ENCODE peak calls at places on chromosomes 6 and 20, in five cellular contexts. E, S, B, V and M are unnamed samples.

GRCh38 chr6:42963179-42963854 is 2.8 kb downstream of the GNMT start:
- DNase-seq in E (peak), S (no peak), B (no peak), V (no peak), M (no peak)

GRCh38 chr6:40308533-40309306 is 278.4 kb downstream of the LRFN2 start:
- DNase-seq in E (no peak), S (no peak), B (peak), V (peak), M (peak)

GRCh38 chr20:16528078-16528477 is 45.2 kb downstream of the KIF16B start:
- DNase-seq in E (no peak), S (no peak), B (no peak), V (peak), M (no peak)

GRCh38 chr6:134698228-134698627 is 251.7 kb downstream of the ALDH8A1 start:
- DNase-seq in E (no peak), S (no peak), B (no peak), V (peak), M (no peak)

GRCh38 chr20:57902478-57902877 is 192.7 kb upstream of the PMEPA1 start:
- DNase-seq in E (no peak), S (no peak), B (no peak), V (peak), M (no peak)

GRCh38 chr6:146785001-146785585 is 186.3 kb downstream of the ADGB start:
- DNase-seq in E (no peak), S (no peak), B (no peak), V (peak), M (no peak)

GRCh38 chr6:137910424-137910834 is 43.4 kb downstream of the TNFAIP3 start:
- DNase-seq in E (no peak), S (no peak), B (peak), V (peak), M (no peak)

GRCh38 chr6:129634411-129635230 is 75.4 kb downstream of the ARHGAP18 start:
- DNase-seq in E (no peak), S (no peak), B (no peak), V (no peak), M (no peak)

GRCh38 chr6:149806127-149806526 is 56.6 kb downstream of the PCMT1 start:
- DNase-seq in E (no peak), S (no peak), B (no peak), V (no peak), M (no peak)

GRCh38 chr20:5212897-5213296 is 86.1 kb downstream of the CDS2 start:
- DNase-seq in E (no peak), S (no peak), B (no peak), V (no peak), M (no peak)

GRCh38 chr20:46299078-46299477 is 9.2 kb downstream of the CDH22 start:
- DNase-seq in E (no peak), S (no peak), B (no peak), V (no peak), M (no peak)

GRCh38 chr6:71929047-71929446 is 42.7 kb downstream of the RIMS1 start:
- DNase-seq in E (no peak), S (no peak), B (no peak), V (no peak), M (no peak)

GRCh38 chr6:141988954-141989705 is 143.6 kb upstream of the GJE1 start:
- DNase-seq in E (no peak), S (no peak), B (no peak), V (peak), M (no peak)

GRCh38 chr20:35000922-35001595 is 45.4 kb downstream of the MYH7B start:
- DNase-seq in E (peak), S (no peak), B (peak), V (no peak), M (no peak)

GRCh38 chr20:38198238-38198861 is 33.3 kb upstream of the TGM2 start:
- DNase-seq in E (no peak), S (no peak), B (no peak), V (peak), M (no peak)

GRCh38 chr6:81708306-81708705 is 44.2 kb downstream of the TENT5A start:
- DNase-seq in E (no peak), S (no peak), B (no peak), V (no peak), M (no peak)

GRCh38 chr6:20712011-20712410 is 177.8 kb downstream of the CDKAL1 start:
- DNase-seq in E (no peak), S (no peak), B (no peak), V (no peak), M (no peak)

GRCh38 chr6:108097882-108098281 is 23.3 kb upstream of the OSTM1 start:
- DNase-seq in E (no peak), S (no peak), B (no peak), V (peak), M (no peak)

GRCh38 chr6:44338228-44339122 is 4.0 kb upstream of the SPATS1 start:
- DNase-seq in E (no peak), S (no peak), B (peak), V (peak), M (no peak)

GRCh38 chr6:21816231-21816630 is 222.7 kb downstream of the SOX4 start:
- DNase-seq in E (no peak), S (no peak), B (no peak), V (no peak), M (no peak)

GRCh38 chr20:46222521-46223007 is 85.7 kb downstream of the CDH22 start:
- DNase-seq in E (no peak), S (no peak), B (peak), V (no peak), M (no peak)

GRCh38 chr6:168988801-168989200 is 264.8 kb downstream of the THBS2 start:
- DNase-seq in E (no peak), S (no peak), B (no peak), V (peak), M (no peak)

GRCh38 chr6:14059791-14060436 is 57.7 kb upstream of the CD83 start:
- DNase-seq in E (peak), S (no peak), B (peak), V (no peak), M (no peak)

GRCh38 chr6:14661696-14662095 is 544.1 kb downstream of the CD83 start:
- DNase-seq in E (no peak), S (no peak), B (no peak), V (no peak), M (no peak)

GRCh38 chr6:169265486-169266131 is 12.0 kb upstream of the THBS2 start:
- DNase-seq in E (no peak), S (no peak), B (no peak), V (no peak), M (no peak)

GRCh38 chr20:833121-833449 is 430 bp upstream of the FAM110A start:
- DNase-seq in E (no peak), S (no peak), B (no peak), V (no peak), M (no peak)

GRCh38 chr20:10508060-10508459 is 73.0 kb downstream of the SLX4IP start:
- DNase-seq in E (no peak), S (no peak), B (no peak), V (peak), M (no peak)

GRCh38 chr6:41494212-41495115 is 51.7 kb upstream of the FOXP4 start:
- DNase-seq in E (no peak), S (no peak), B (no peak), V (no peak), M (no peak)

DNA sequence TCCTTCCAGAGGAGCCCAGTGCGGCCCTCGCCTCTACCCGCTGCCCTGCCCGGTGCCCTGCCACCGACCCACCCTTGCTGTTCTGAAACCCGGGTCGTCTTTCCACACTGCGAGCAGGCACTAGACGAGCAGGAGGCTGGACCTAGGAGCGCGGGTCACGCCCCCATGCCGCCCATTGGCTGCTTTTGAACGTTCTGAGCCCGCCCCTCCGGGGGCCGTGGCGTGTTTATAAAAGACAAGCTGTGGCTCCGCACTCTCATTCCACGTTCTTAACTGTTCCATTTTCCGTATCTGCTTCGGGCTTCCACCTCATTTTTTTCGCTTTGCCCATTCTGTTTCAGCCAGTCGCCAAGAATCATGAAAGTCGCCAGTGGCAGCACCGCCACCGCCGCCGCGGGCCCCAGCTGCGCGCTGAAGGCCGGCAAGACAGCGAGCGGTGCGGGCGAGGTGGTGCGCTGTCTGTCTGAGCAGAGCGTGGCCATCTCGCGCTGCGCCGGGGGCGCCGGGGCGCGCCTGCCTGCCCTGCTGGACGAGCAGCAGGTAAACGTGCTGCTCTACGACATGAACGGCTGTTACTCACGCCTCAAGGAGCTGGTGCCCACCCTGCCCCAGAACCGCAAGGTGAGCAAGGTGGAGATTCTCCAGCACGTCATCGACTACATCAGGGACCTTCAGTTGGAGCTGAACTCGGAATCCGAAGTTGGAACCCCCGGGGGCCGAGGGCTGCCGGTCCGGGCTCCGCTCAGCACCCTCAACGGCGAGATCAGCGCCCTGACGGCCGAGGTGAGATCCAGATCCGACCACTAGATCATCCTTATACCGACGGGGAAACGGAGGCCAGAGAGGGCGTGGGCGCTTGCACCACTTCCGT is at the start of gene ID1:
- DNase-seq in E (peak), S (peak), B (peak), V (peak), M (peak)
- TF ChIP-seq CTCF in E (no peak), S (no peak), B (no peak), V (no peak), M (no peak)

DNA sequence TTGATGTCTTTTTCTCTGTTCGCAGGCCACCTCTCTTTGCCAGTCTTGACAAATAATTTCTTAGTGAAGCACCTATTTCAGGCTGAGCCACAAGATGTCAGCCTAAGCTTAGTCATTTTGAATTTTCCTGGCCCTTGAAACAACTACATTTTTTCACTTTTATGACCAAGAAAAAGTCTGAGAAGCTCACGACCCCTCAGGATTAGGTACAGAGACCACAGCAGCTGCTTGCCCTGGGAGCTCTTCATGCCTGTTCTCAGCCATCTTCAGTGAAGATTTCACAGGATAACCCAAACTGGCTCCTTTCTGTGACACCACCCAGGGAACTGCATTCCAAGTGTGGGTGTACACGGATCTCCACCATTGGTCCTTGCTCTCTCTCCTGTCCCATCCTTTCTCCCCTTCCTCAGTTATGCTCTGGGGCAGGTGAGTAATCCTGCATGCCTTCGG is 38.4 kb upstream of the SPTLC3 start:
- DNase-seq in E (no peak), S (no peak), B (no peak), V (peak), M (no peak)
- TF ChIP-seq CTCF in E (peak), S (peak), B (peak), V (peak), M (peak)

DNA sequence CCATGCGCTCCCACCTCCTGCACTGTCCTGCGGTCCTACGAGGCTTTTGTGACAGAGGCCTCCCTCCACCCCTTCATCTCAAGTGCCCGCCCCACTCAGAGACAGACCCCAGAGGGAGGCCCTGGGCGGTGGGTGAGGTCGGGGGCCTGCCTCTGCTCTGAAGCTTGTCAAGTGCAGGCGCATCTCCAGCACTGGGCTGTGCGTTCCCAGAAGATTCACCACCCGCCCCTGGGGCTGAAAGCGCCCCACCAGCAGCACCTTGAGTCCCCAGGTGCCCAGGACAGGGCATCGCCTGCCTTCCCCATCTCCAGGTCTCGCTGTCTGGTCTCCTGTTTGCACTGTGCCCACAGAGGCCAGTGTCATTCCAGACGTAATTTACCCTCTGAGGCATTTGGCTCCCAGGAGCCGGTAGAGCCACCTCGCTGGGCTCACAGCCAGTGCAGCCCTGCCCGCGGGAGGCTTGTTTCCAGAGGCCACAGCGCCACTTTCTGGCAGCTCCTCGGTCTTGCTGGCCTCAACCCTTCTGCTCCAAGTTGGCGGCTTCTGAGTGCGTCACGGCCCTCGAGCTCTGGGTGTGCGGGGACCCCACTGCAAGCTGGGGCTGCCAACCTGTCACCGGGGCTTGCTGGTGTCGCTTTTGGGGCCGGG is 191.1 kb downstream of the TAF4 start:
- DNase-seq in E (no peak), S (no peak), B (peak), V (peak), M (no peak)
- TF ChIP-seq CTCF in E (no peak), S (peak), B (peak), V (peak), M (no peak)

GRCh38 chr6:56714273-56714672 is 71.6 kb upstream of the DST start:
- DNase-seq in E (no peak), S (no peak), B (no peak), V (no peak), M (no peak)

GRCh38 chr6:56709650-56710049 is 67.0 kb upstream of the DST start:
- DNase-seq in E (no peak), S (no peak), B (no peak), V (no peak), M (no peak)

GRCh38 chr6:56713285-56713684 is 70.6 kb upstream of the DST start:
- DNase-seq in E (no peak), S (no peak), B (no peak), V (peak), M (peak)

GRCh38 chr6:56708810-56709597 is 66.3 kb upstream of the DST start:
- DNase-seq in E (no peak), S (no peak), B (no peak), V (peak), M (no peak)

GRCh38 chr6:56710967-56711366 is 68.3 kb upstream of the DST start:
- DNase-seq in E (no peak), S (no peak), B (no peak), V (no peak), M (no peak)
- TF ChIP-seq CTCF in E (no peak), S (no peak), B (peak), V (no peak), M (no peak)

DNA sequence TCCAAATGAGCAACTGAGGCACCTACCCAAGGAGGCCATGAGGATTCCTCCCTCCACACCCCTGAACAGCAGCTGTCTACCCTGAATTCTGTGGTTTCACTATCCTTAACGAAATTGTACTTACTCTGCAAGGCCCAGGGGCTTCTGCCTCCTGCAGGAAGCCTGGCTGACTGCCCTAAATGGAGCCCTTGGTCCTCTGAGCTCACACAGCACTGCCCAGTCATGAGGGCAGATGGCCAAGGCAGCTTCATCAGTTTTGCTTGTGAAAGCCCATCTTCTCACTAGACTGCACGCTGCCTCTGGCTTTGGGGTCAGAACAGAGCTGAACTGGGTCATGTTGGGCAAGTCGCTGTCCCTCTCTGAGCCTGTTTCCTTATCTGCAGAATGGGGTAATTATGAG is 26.4 kb upstream of the SIRPA start:
- DNase-seq in E (no peak), S (no peak), B (no peak), V (peak), M (no peak)
- TF ChIP-seq CTCF in E (no peak), S (no peak), B (no peak), V (no peak), M (no peak)

DNA sequence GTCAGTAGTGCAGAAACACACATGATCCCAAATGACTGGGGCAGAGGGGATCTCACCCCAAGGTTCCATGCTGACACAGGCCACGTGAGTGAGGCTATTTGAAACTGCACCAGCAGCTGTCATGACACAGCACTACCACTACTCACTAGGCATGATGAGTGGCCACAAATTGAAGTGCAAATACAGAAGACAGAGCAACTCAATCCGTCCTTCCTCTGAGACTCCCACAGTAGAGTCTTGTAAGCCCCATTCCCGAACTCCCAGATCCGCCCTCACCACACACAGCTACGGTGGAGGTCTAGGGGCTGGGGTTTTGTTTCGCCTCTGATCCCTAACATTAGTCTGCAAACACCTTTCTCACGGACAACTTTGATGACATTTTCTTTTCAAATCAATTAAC is 113.3 kb upstream of the NUP153 start:
- DNase-seq in E (no peak), S (no peak), B (no peak), V (peak), M (no peak)
- TF ChIP-seq CTCF in E (no peak), S (no peak), B (no peak), V (no peak), M (no peak)

GRCh38 chr6:52410979-52411378 is 9.2 kb upstream of the EFHC1 start:
- DNase-seq in E (no peak), S (no peak), B (no peak), V (no peak), M (no peak)

GRCh38 chr6:52409499-52409898 is 10.6 kb upstream of the EFHC1 start:
- DNase-seq in E (no peak), S (no peak), B (no peak), V (peak), M (no peak)

GRCh38 chr6:52405243-52405642 is 14.9 kb upstream of the EFHC1 start:
- DNase-seq in E (no peak), S (no peak), B (no peak), V (no peak), M (no peak)

GRCh38 chr6:52403627-52404026 is 16.5 kb upstream of the EFHC1 start:
- DNase-seq in E (no peak), S (no peak), B (peak), V (no peak), M (no peak)

GRCh38 chr6:52407467-52407866 is 12.7 kb upstream of the EFHC1 start:
- DNase-seq in E (no peak), S (no peak), B (no peak), V (peak), M (no peak)
- TF ChIP-seq CTCF in E (peak), S (peak), B (peak), V (peak), M (peak)

GRCh38 chr6:94813806-94814205 is 763.5 kb upstream of the MANEA start:
- DNase-seq in E (no peak), S (no peak), B (no peak), V (no peak), M (no peak)
- TF ChIP-seq CTCF in E (no peak), S (no peak), B (no peak), V (no peak), M (no peak)

GRCh38 chr6:815348-815738 is 122.4 kb upstream of the EXOC2 start:
- DNase-seq in E (no peak), S (no peak), B (no peak), V (no peak), M (no peak)
- TF ChIP-seq CTCF in E (no peak), S (no peak), B (peak), V (no peak), M (no peak)

GRCh38 chr20:47782920-47783552 is 2.2 kb downstream of the SULF2 start:
- DNase-seq in E (no peak), S (no peak), B (no peak), V (no peak), M (no peak)

GRCh38 chr20:47785900-47786762 is 850 bp upstream of the SULF2 start:
- DNase-seq in E (peak), S (no peak), B (peak), V (peak), M (no peak)

GRCh38 chr20:47784256-47784598 is 1.1 kb downstream of the SULF2 start:
- DNase-seq in E (no peak), S (no peak), B (no peak), V (no peak), M (no peak)

GRCh38 chr20:47785321-47785899 is at the start of gene SULF2:
- DNase-seq in E (peak), S (no peak), B (peak), V (no peak), M (no peak)

GRCh38 chr20:47784599-47785320 is 521 bp downstream of the SULF2 start:
- DNase-seq in E (peak), S (no peak), B (peak), V (peak), M (no peak)
- TF ChIP-seq CTCF in E (no peak), S (peak), B (peak), V (peak), M (peak)